ENCODE peak calls at places on chromosomes 2 and 18, in six cellular contexts. A is HL-60, Y is stomach, K is suprapubic skin, N is sigmoid colon, G is spleen. F is an unnamed sample.

GRCh38 chr18:75762758-75763157 is 335.3 kb upstream of the SMIM21 start:
- DNase-seq in A (no peak), Y (no peak), K (no peak), N (no peak), G (no peak), F (no peak)

GRCh38 chr2:226984461-226985226 is 148.8 kb downstream of the RHBDD1 start:
- DNase-seq in A (no peak), Y (no peak), K (no peak), N (no peak), G (no peak), F (no peak)

GRCh38 chr2:68352651-68353386 is 12.3 kb upstream of the PLEK start:
- DNase-seq in A (no peak), Y (no peak), K (no peak), N (no peak), G (no peak), F (no peak)

GRCh38 chr2:8528863-8529262 is 153.0 kb upstream of the ID2 start:
- DNase-seq in A (no peak), Y (no peak), K (no peak), N (no peak), G (no peak), F (no peak)

GRCh38 chr2:25228848-25229674 is 60.7 kb upstream of the POMC start:
- DNase-seq in A (peak; percentile 70), Y (peak; percentile 66), K (peak; percentile 84), N (peak; percentile 90), G (no peak), F (no peak)

GRCh38 chr2:25324905-25325592 is 16.7 kb downstream of the DNMT3A start:
- DNase-seq in A (no peak), Y (no peak), K (no peak), N (peak; percentile 85), G (no peak), F (no peak)

GRCh38 chr18:8045890-8046289 is 478.8 kb downstream of the PTPRM start:
- DNase-seq in A (no peak), Y (no peak), K (no peak), N (no peak), G (no peak), F (no peak)

GRCh38 chr2:96256611-96257113 is 9.1 kb downstream of the TMEM127 start:
- DNase-seq in A (peak; percentile 72), Y (no peak), K (no peak), N (peak; percentile 50), G (no peak), F (no peak)

GRCh38 chr18:22977847-22978701 is 44.9 kb downstream of the RBBP8 start:
- DNase-seq in A (no peak), Y (no peak), K (no peak), N (no peak), G (no peak), F (no peak)

GRCh38 chr2:102107741-102108070 is 34.8 kb upstream of the IL1R1 start:
- DNase-seq in A (no peak), Y (no peak), K (no peak), N (no peak), G (no peak), F (no peak)

GRCh38 chr18:63505566-63506335 is 29.0 kb downstream of the SERPINB5 start:
- DNase-seq in A (peak; percentile 64), Y (no peak), K (no peak), N (no peak), G (no peak), F (no peak)

GRCh38 chr2:118842687-118843491 is 4.6 kb downstream of the EN1 start:
- DNase-seq in A (no peak), Y (no peak), K (no peak), N (no peak), G (peak; percentile 67), F (no peak)

GRCh38 chr2:179460530-179460929 is 195.9 kb upstream of the SESTD1 start:
- DNase-seq in A (no peak), Y (no peak), K (no peak), N (no peak), G (no peak), F (no peak)

GRCh38 chr2:174342600-174343342 is 8.0 kb downstream of the SP9 start:
- DNase-seq in A (no peak), Y (no peak), K (no peak), N (no peak), G (peak; percentile 78), F (no peak)

GRCh38 chr2:105882920-105883319 is 138.2 kb downstream of the NCK2 start:
- DNase-seq in A (no peak), Y (no peak), K (no peak), N (no peak), G (no peak), F (no peak)

GRCh38 chr2:57979158-57979557 is 67.4 kb upstream of the VRK2 start:
- DNase-seq in A (no peak), Y (no peak), K (no peak), N (no peak), G (no peak), F (no peak)

GRCh38 chr18:48833701-48834394 is 116.9 kb downstream of the SMAD7 start:
- DNase-seq in A (no peak), Y (peak; percentile 11), K (no peak), N (no peak), G (peak; percentile 87), F (peak; percentile 6)

GRCh38 chr2:166157578-166157977 is 29.8 kb upstream of the SCN1A start:
- DNase-seq in A (no peak), Y (no peak), K (no peak), N (no peak), G (no peak), F (no peak)

GRCh38 chr18:23238651-23239349 is 103.5 kb downstream of the CABLES1 start:
- DNase-seq in A (no peak), Y (no peak), K (no peak), N (no peak), G (no peak), F (no peak)

GRCh38 chr18:23547806-23548205 is 38.5 kb downstream of the NPC1 start:
- DNase-seq in A (no peak), Y (no peak), K (no peak), N (no peak), G (no peak), F (no peak)

GRCh38 chr2:57696016-57696415 is 350.6 kb upstream of the VRK2 start:
- DNase-seq in A (no peak), Y (no peak), K (no peak), N (no peak), G (no peak), F (no peak)

GRCh38 chr2:173596226-173596625 is 241.6 kb downstream of the CDCA7 start:
- DNase-seq in A (no peak), Y (no peak), K (no peak), N (no peak), G (no peak), F (no peak)

GRCh38 chr2:74583504-74583903 is 29.0 kb downstream of the DOK1 start:
- DNase-seq in A (no peak), Y (no peak), K (no peak), N (no peak), G (no peak), F (no peak)

GRCh38 chr2:26914286-26914962 is 56.0 kb upstream of the MAPRE3 start:
- DNase-seq in A (no peak), Y (no peak), K (no peak), N (no peak), G (no peak), F (no peak)

GRCh38 chr2:197500503-197501179 is 462 bp downstream of the HSPE1 start:
- DNase-seq in A (no peak), Y (no peak), K (no peak), N (no peak), G (no peak), F (no peak)

GRCh38 chr2:176151199-176152099 is at the start of gene HOXD4:
- DNase-seq in A (no peak), Y (peak; percentile 20), K (no peak), N (no peak), G (no peak), F (no peak)

GRCh38 chr2:142716463-142717242 is 160.8 kb upstream of the KYNU start:
- DNase-seq in A (no peak), Y (no peak), K (no peak), N (no peak), G (no peak), F (no peak)

GRCh38 chr2:176130153-176130916 is 830 bp downstream of the HOXD8 start:
- DNase-seq in A (no peak), Y (no peak), K (peak; percentile 76), N (peak; percentile 86), G (peak; percentile 84), F (no peak)

GRCh38 chr2:1993711-1994682 is 249.7 kb upstream of the PXDN start:
- DNase-seq in A (no peak), Y (no peak), K (no peak), N (no peak), G (no peak), F (no peak)

GRCh38 chr2:55013936-55014335 is 36.3 kb downstream of the RTN4 start:
- DNase-seq in A (no peak), Y (no peak), K (no peak), N (no peak), G (no peak), F (no peak)
- TF ChIP-seq CTCF in A (no peak), Y (peak; percentile 33), K (peak; percentile 8), N (no peak), G (no peak), F (no peak)

GRCh38 chr2:67215214-67215613 is 181.9 kb upstream of the ETAA1 start:
- DNase-seq in A (peak; percentile 5), Y (peak; percentile 52), K (no peak), N (peak; percentile 89), G (no peak), F (no peak)
- H3K4me3 ChIP-seq in A (no peak overlapping the region), Y (no peak overlapping the region), K (no peak overlapping the region), N (no peak overlapping the region), G (no peak overlapping the region), F (no peak overlapping the region)

GRCh38 chr2:147843864-147844690 is 752 bp upstream of the ACVR2A start:
- DNase-seq in A (peak; percentile 68), Y (peak; percentile 93), K (peak; percentile 96), N (peak; percentile 96), G (peak; percentile 97), F (peak; percentile 89)
- TF ChIP-seq POLR2AphosphoS5 in A (no peak), Y (peak; percentile 43), K (no peak), N (peak; percentile 71), G (peak; percentile 63), F (peak; percentile 49)

GRCh38 chr18:7002107-7002506 is 115.5 kb downstream of the LAMA1 start:
- DNase-seq in A (no peak), Y (no peak), K (no peak), N (no peak), G (no peak), F (no peak)

GRCh38 chr18:6997802-6998201 is 119.8 kb downstream of the LAMA1 start:
- DNase-seq in A (no peak), Y (no peak), K (no peak), N (no peak), G (no peak), F (no peak)

GRCh38 chr18:6994719-6995430 is 122.7 kb downstream of the LAMA1 start:
- DNase-seq in A (no peak), Y (no peak), K (no peak), N (no peak), G (no peak), F (no peak)

DNA sequence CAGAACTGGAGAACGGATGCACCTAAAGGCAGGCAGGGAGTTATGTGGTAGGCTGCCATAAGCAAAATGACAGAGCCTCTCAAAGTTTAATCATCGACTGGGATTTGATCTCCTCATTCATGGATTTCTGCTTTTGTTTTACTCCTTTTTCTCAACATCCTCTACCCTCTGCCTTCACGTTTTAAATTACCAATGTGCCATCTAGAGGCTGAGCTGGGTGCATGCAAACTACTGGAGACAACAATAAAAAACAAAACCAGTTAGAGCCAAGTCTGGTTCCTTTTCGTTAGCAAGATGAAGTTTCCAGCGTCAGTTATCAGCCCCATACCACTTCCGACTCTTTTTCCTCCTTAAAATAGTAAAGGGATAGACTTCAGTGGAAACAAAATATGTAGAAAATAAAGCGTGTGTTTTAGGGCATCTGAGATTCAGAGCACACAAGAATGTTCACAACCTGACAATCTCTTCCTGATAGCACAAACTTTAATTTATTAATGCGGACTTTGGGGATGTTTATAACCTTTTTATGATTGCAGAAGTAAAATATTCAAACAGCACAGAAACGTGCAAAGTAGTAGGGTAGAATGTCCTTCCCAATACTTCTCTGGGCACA is 117.0 kb downstream of the LAMA1 start:
- DNase-seq in A (no peak), Y (no peak), K (no peak), N (no peak), G (no peak), F (no peak)
- TF ChIP-seq CTCF in A (peak; percentile 25), Y (peak; percentile 61), K (peak; percentile 37), N (no peak), G (no peak), F (no peak)

F was measured in breast epithelium.